ENCODE peak calls at places on chromosomes 12 and 14, in ten cellular contexts. Q is stomach, A is mammary epithelial cell, N is esophagus muscularis mucosa, P is spleen, Y is psoas muscle, I is hepatocyte, D is GM23248, B is body of pancreas, L is left lung. E is an unnamed sample. For H3K4me1 and H3K27me3, the result is how much of the 10 kb centered on the place peaks cover.

GRCh38 chr14:20855652-20856291 is 35.4 kb upstream of the RNASE3 start:
- DNase-seq in Q (peak), A (peak), N (no peak), P (peak), Y (no peak), I (peak), D (peak), B (peak), L (no peak), E (peak)

GRCh38 chr12:52221912-52222457 is 11.1 kb upstream of the KRT7 start:
- DNase-seq in Q (peak), A (peak), N (no peak), P (peak), Y (peak), I (peak), D (peak), B (peak), L (peak), E (peak)

GRCh38 chr14:66380143-66380542 is 106.0 kb upstream of the CCDC196 start:
- DNase-seq in Q (peak), A (no peak), N (no peak), P (no peak), Y (no peak), I (no peak), D (no peak), B (peak), L (no peak), E (no peak)

GRCh38 chr12:110107369-110108281 is 16.5 kb upstream of the IFT81 start:
- DNase-seq in Q (no peak), A (peak), N (no peak), P (no peak), Y (peak), I (peak), D (peak), B (peak), L (no peak), E (no peak)

GRCh38 chr14:28461379-28461778 is 305.2 kb upstream of the FOXG1 start:
- DNase-seq in Q (no peak), A (peak), N (no peak), P (no peak), Y (no peak), I (no peak), D (no peak), B (no peak), L (no peak), E (no peak)

GRCh38 chr14:104117341-104118005 is 20.9 kb upstream of the KIF26A start:
- DNase-seq in Q (peak), A (no peak), N (no peak), P (peak), Y (peak), I (no peak), D (no peak), B (no peak), L (peak), E (peak)

GRCh38 chr12:63298386-63298930 is 147.5 kb upstream of the AVPR1A start:
- DNase-seq in Q (no peak), A (no peak), N (no peak), P (no peak), Y (no peak), I (no peak), D (no peak), B (no peak), L (no peak), E (no peak)

GRCh38 chr14:55891692-55892091 is 226.5 kb upstream of the PELI2 start:
- DNase-seq in Q (no peak), A (no peak), N (no peak), P (no peak), Y (no peak), I (no peak), D (no peak), B (no peak), L (no peak), E (no peak)

GRCh38 chr12:54993181-54993835 is 8.7 kb upstream of the TESPA1 start:
- DNase-seq in Q (peak), A (peak), N (peak), P (no peak), Y (no peak), I (peak), D (peak), B (peak), L (no peak), E (peak)

GRCh38 chr12:120817559-120818330 is 86.4 kb downstream of the SPPL3 start:
- DNase-seq in Q (no peak), A (no peak), N (no peak), P (no peak), Y (no peak), I (no peak), D (no peak), B (no peak), L (no peak), E (no peak)

GRCh38 chr12:30996255-30996654 is 69.7 kb downstream of the TSPAN11 start:
- DNase-seq in Q (no peak), A (no peak), N (no peak), P (no peak), Y (no peak), I (no peak), D (peak), B (no peak), L (no peak), E (no peak)

GRCh38 chr12:61654698-61655097 is 605.5 kb upstream of the USP15 start:
- DNase-seq in Q (no peak), A (peak), N (no peak), P (no peak), Y (no peak), I (peak), D (peak), B (peak), L (no peak), E (no peak)

GRCh38 chr14:50910495-50911420 is 33.5 kb downstream of the PYGL start:
- DNase-seq in Q (no peak), A (no peak), N (no peak), P (no peak), Y (no peak), I (no peak), D (no peak), B (no peak), L (no peak), E (no peak)

GRCh38 chr12:124613151-124613585 is 45.8 kb upstream of the NCOR2 start:
- DNase-seq in Q (peak), A (no peak), N (no peak), P (no peak), Y (no peak), I (peak), D (peak), B (peak), L (no peak), E (no peak)

GRCh38 chr12:77161944-77162343 is 96.6 kb upstream of the E2F7 start:
- DNase-seq in Q (no peak), A (no peak), N (no peak), P (no peak), Y (no peak), I (no peak), D (no peak), B (no peak), L (no peak), E (no peak)

GRCh38 chr12:62793256-62794217 is 141.4 kb downstream of the PPM1H start:
- DNase-seq in Q (peak), A (peak), N (peak), P (peak), Y (peak), I (peak), D (peak), B (peak), L (peak), E (peak)

GRCh38 chr12:127230843-127231260 is 1036.1 kb upstream of the TMEM132C start:
- DNase-seq in Q (no peak), A (peak), N (no peak), P (no peak), Y (no peak), I (no peak), D (peak), B (no peak), L (no peak), E (no peak)

GRCh38 chr12:2477009-2477766 is 317.6 kb upstream of the FKBP4 start:
- DNase-seq in Q (no peak), A (no peak), N (no peak), P (no peak), Y (no peak), I (no peak), D (peak), B (no peak), L (no peak), E (no peak)

GRCh38 chr14:92698393-92698792 is 50.0 kb downstream of the LGMN start:
- DNase-seq in Q (no peak), A (no peak), N (no peak), P (no peak), Y (no peak), I (no peak), D (no peak), B (no peak), L (no peak), E (no peak)

GRCh38 chr12:64034901-64035576 is 187.1 kb downstream of the KICS2 start:
- DNase-seq in Q (no peak), A (no peak), N (no peak), P (no peak), Y (no peak), I (no peak), D (no peak), B (no peak), L (no peak), E (no peak)

GRCh38 chr12:68838046-68838886 is 30.3 kb downstream of the MDM2 start:
- DNase-seq in Q (no peak), A (no peak), N (no peak), P (no peak), Y (no peak), I (no peak), D (no peak), B (no peak), L (no peak), E (no peak)

GRCh38 chr12:30754383-30754749 is 385 bp downstream of the CAPRIN2 start:
- DNase-seq in Q (no peak), A (no peak), N (no peak), P (no peak), Y (no peak), I (no peak), D (no peak), B (no peak), L (no peak), E (no peak)

GRCh38 chr12:45773734-45774133 is 44.2 kb downstream of the ARID2 start:
- DNase-seq in Q (no peak), A (no peak), N (no peak), P (no peak), Y (no peak), I (no peak), D (no peak), B (no peak), L (no peak), E (no peak)
- H3K4me1 ChIP-seq in Q (under half), A (under half), N (under half), P (under half), Y (under half), I (under half), D (under half), B (under half), L (under half), E (under half)

GRCh38 chr12:132482771-132483170 is 7.2 kb upstream of the FBRSL1 start:
- DNase-seq in Q (no peak), A (no peak), N (no peak), P (no peak), Y (no peak), I (no peak), D (no peak), B (no peak), L (peak), E (no peak)

GRCh38 chr12:132483208-132483607 is 6.7 kb upstream of the FBRSL1 start:
- DNase-seq in Q (no peak), A (no peak), N (no peak), P (no peak), Y (no peak), I (no peak), D (no peak), B (no peak), L (no peak), E (no peak)

GRCh38 chr12:132484183-132484890 is 5.6 kb upstream of the FBRSL1 start:
- DNase-seq in Q (no peak), A (no peak), N (no peak), P (no peak), Y (peak), I (no peak), D (no peak), B (no peak), L (peak), E (no peak)

GRCh38 chr12:132484891-132485441 is 5.0 kb upstream of the FBRSL1 start:
- DNase-seq in Q (no peak), A (no peak), N (no peak), P (no peak), Y (peak), I (no peak), D (no peak), B (no peak), L (peak), E (no peak)

GRCh38 chr12:132483612-132484011 is 6.3 kb upstream of the FBRSL1 start:
- DNase-seq in Q (no peak), A (no peak), N (no peak), P (no peak), Y (peak), I (no peak), D (no peak), B (no peak), L (peak), E (no peak)
- H3K27me3 ChIP-seq in Q (under half), A (under half), N (under half), P (under half), Y (under half), I (under half), D (under half), B (under half), L (under half), E (under half)

GRCh38 chr14:71190691-71191090 is 283.4 kb downstream of the PCNX1 start:
- DNase-seq in Q (no peak), A (no peak), N (no peak), P (no peak), Y (no peak), I (no peak), D (no peak), B (no peak), L (no peak), E (peak)

GRCh38 chr14:71183856-71184255 is 276.6 kb downstream of the PCNX1 start:
- DNase-seq in Q (no peak), A (no peak), N (no peak), P (no peak), Y (no peak), I (no peak), D (no peak), B (no peak), L (no peak), E (no peak)

GRCh38 chr14:71193663-71194062 is 286.4 kb downstream of the PCNX1 start:
- DNase-seq in Q (no peak), A (no peak), N (no peak), P (no peak), Y (no peak), I (no peak), D (no peak), B (no peak), L (no peak), E (no peak)

DNA sequence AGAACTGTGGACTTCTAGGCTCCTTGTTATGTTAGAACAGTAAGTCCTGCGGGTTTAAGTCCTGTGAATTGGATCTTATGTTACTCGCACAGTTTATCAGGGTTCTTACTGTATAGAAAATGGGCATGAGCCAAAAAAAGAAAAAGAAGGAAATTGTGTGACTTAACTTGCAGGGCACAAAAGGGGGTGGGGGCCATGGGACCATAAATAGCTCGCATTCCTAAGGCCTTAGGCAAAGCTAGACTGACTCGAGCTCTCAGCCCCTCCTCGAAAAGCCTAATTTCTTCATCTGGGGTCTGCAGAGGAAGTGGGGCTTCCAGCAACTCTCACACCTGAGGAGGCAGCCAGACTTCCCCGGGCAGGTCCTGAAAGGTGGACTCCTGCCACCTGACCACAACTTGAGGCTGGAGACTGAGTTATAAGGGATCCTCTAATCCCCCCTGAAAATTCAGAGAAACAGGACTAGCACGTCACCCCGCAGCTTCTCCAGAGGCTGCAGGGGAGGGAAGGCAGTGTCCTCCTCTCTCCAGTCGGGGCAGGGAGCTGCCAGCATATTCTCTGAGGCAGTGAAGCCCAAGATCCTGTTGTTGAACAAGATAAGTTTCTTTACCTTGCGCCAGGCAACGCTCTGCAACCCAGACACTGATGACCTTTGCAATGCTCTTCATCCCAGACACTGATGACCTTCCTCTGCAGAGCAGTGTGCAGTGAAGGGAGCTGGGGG is 280.5 kb downstream of the PCNX1 start:
- DNase-seq in Q (no peak), A (no peak), N (no peak), P (no peak), Y (no peak), I (peak), D (no peak), B (peak), L (no peak), E (peak)
- H3K4me3 ChIP-seq in Q (no peak), A (no peak), N (no peak), P (no peak), Y (no peak), I (no peak), D (no peak), B (no peak), L (no peak), E (no peak)

GRCh38 chr12:6074979-6075585 is 49.4 kb downstream of the VWF start:
- DNase-seq in Q (peak), A (no peak), N (no peak), P (peak), Y (no peak), I (no peak), D (peak), B (peak), L (peak), E (peak)
- H3K4me1 ChIP-seq in Q (under half), A (under half), N (under half), P (under half), Y (under half), I (under half), D (under half), B (under half), L (under half), E (under half)

DNA sequence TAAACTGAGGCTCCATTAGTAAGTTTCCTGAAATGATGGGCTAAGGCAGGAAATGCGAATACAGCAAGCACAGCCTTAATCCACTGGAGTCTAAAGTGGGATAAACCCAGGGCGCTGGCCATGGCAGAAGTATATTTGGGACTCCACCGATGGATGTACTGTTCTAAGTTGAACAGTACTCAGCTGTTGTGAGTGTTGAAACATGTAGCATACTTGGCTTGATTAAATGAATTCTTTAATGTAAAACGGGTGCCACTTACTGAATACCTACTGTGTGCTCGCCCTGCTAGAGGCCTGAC is 1.0 kb downstream of the SSPN start:
- DNase-seq in Q (no peak), A (peak), N (no peak), P (no peak), Y (peak), I (peak), D (peak), B (no peak), L (no peak), E (no peak)
- H3K27me3 ChIP-seq in Q (under half), A (under half), N (under half), P (under half), Y (under half), I (under half), D (under half), B (under half), L (under half), E (under half)

DNA sequence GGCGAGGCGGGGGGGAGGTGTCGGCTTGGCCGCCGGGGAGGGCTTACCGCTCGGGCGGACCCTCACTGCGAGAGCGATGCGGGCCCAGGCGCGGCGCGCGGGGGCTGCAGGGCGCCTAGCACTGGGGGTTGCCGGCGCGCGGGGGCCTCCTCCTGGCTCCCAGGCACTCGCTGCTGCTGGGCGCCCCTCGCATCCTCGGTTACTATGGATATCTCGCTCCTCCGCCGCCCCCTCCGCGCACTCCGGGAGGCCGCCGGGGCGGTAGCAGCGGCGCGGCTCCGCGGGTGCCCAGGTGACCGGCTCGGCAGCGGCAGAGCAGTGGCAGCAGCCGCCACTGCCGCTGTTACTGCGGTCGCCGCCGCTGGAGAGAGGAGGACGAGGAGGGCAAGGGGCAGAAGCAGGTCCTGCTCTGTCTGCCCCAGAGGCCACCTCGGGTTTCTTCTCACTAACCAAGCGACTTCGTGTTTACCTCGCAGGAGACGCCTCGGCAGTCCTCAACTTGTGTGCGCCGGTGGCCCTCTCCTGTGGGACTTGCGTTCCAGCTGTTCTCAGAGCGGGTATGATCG is 250.1 kb downstream of the APAF1 start:
- DNase-seq in Q (no peak), A (no peak), N (no peak), P (no peak), Y (peak), I (peak), D (no peak), B (peak), L (peak), E (no peak)
- H3K4me3 ChIP-seq in Q (peak), A (no peak), N (peak), P (peak), Y (peak), I (no peak), D (no peak), B (no peak), L (no peak), E (no peak)

E was measured in small intestine.